ENCODE peak calls at places on chromosomes 4 and X, in four cellular contexts. G is pancreas, Z is neural progenitor cell, P is right atrium auricular region. Q is an unnamed sample.

GRCh38 chr4:179130122-179130714 is 1688.0 kb upstream of the AGA start:
- DNase-seq in G (no peak), Z (no peak), P (no peak), Q (no peak)

GRCh38 chr4:40838742-40839141 is 89.0 kb downstream of the NSUN7 start:
- DNase-seq in G (no peak), Z (no peak), P (no peak), Q (no peak)

GRCh38 chr4:170672571-170672970 is 582.8 kb upstream of the AADAT start:
- DNase-seq in G (no peak), Z (no peak), P (no peak), Q (no peak)

GRCh38 chr4:18366762-18367358 is 345.3 kb upstream of the LCORL start:
- DNase-seq in G (no peak), Z (peak; percentile 49), P (no peak), Q (peak; percentile 49)

GRCh38 chr4:104262678-104263077 is 232.0 kb downstream of the CXXC4 start:
- DNase-seq in G (no peak), Z (no peak), P (no peak), Q (no peak)

GRCh38 chr4:111174331-111174730 is 551.5 kb upstream of the PITX2 start:
- DNase-seq in G (no peak), Z (no peak), P (no peak), Q (no peak)

GRCh38 chr4:174398728-174399127 is 115.0 kb downstream of the CEP44 start:
- DNase-seq in G (no peak), Z (no peak), P (no peak), Q (no peak)

GRCh38 chr4:118112647-118113046 is 78.4 kb downstream of the NDST3 start:
- DNase-seq in G (no peak), Z (no peak), P (no peak), Q (no peak)

GRCh38 chr4:142845293-142846070 is 619 bp downstream of the INPP4B start:
- DNase-seq in G (peak; percentile 69), Z (peak; percentile 55), P (no peak), Q (peak; percentile 81)

GRCh38 chr4:177091515-177091914 is 218.2 kb upstream of the NEIL3 start:
- DNase-seq in G (no peak), Z (no peak), P (no peak), Q (no peak)

GRCh38 chr4:125322363-125322730 is 7.6 kb downstream of the FAT4 start:
- DNase-seq in G (no peak), Z (no peak), P (no peak), Q (no peak)

GRCh38 chrX:109600114-109600710 is 24.8 kb downstream of the KCNE5 start:
- DNase-seq in G (no peak), Z (peak; percentile 69), P (no peak), Q (peak; percentile 62)

GRCh38 chr4:152090543-152090942 is 329.7 kb upstream of the GATB start:
- DNase-seq in G (no peak), Z (no peak), P (no peak), Q (peak; percentile 57)

GRCh38 chrX:40244980-40245379 is 147.2 kb upstream of the BCOR start:
- DNase-seq in G (no peak), Z (peak; percentile 40), P (no peak), Q (no peak)

GRCh38 chr4:177511611-177512010 is 69.4 kb upstream of the AGA start:
- DNase-seq in G (no peak), Z (no peak), P (no peak), Q (no peak)

GRCh38 chrX:119303137-119303536 is 67.1 kb downstream of the PGRMC1 start:
- DNase-seq in G (no peak), Z (no peak), P (no peak), Q (no peak)

GRCh38 chr4:25441519-25442117 is 64.6 kb downstream of the ANAPC4 start:
- DNase-seq in G (no peak), Z (peak; percentile 78), P (no peak), Q (peak; percentile 92)

GRCh38 chr4:177573487-177573886 is 131.2 kb upstream of the AGA start:
- DNase-seq in G (no peak), Z (no peak), P (no peak), Q (no peak)

GRCh38 chrX:45711231-45711630 is 510.6 kb upstream of the DIPK2B start:
- DNase-seq in G (no peak), Z (no peak), P (no peak), Q (no peak)

GRCh38 chr4:73679836-73680235 is 59.6 kb upstream of the RASSF6 start:
- DNase-seq in G (no peak), Z (no peak), P (no peak), Q (no peak)

GRCh38 chr4:26267087-26267486 is 53.7 kb upstream of the RBPJ start:
- DNase-seq in G (no peak), Z (no peak), P (peak; percentile 83), Q (no peak)

GRCh38 chr4:153115322-153116100 is 88.7 kb upstream of the TRIM2 start:
- DNase-seq in G (no peak), Z (no peak), P (peak; percentile 56), Q (no peak)

GRCh38 chrX:120310861-120311631 is at the start of gene TMEM255A:
- DNase-seq in G (peak; percentile 73), Z (peak; percentile 50), P (no peak), Q (peak; percentile 71)

GRCh38 chr4:21113496-21114213 is 413.4 kb downstream of the PACRGL start:
- DNase-seq in G (no peak), Z (no peak), P (no peak), Q (no peak)

GRCh38 chrX:84188320-84188834 is 378 bp upstream of the RPS6KA6 start:
- DNase-seq in G (peak; percentile 79), Z (peak; percentile 76), P (no peak), Q (no peak)

GRCh38 chr4:71270901-71271300 is 67.9 kb upstream of the SLC4A4 start:
- DNase-seq in G (no peak), Z (peak; percentile 36), P (no peak), Q (peak; percentile 71)

GRCh38 chr4:82733636-82734035 is 65.0 kb downstream of the SCD5 start:
- DNase-seq in G (no peak), Z (no peak), P (no peak), Q (no peak)

GRCh38 chr4:813900-814299 is 12.0 kb downstream of the CPLX1 start:
- DNase-seq in G (peak; percentile 48), Z (no peak), P (no peak), Q (peak; percentile 73)

GRCh38 chrX:18933611-18934010 is 50.3 kb downstream of the PHKA2 start:
- DNase-seq in G (no peak), Z (no peak), P (no peak), Q (no peak)

GRCh38 chr4:8666581-8666980 is 74.0 kb downstream of the CPZ start:
- DNase-seq in G (no peak), Z (no peak), P (no peak), Q (peak; percentile 25)

GRCh38 chrX:106247162-106247561 is 79.1 kb downstream of the PWWP3B start:
- DNase-seq in G (no peak), Z (no peak), P (no peak), Q (no peak)

GRCh38 chr4:4438891-4439290 is 52.0 kb downstream of the NSG1 start:
- DNase-seq in G (no peak), Z (no peak), P (no peak), Q (no peak)

GRCh38 chrX:435536-436122 is 48.9 kb upstream of the PPP2R3B start:
- DNase-seq in G (no peak), Z (no peak), P (no peak), Q (peak; percentile 48)

GRCh38 chrX:434946-435345 is 48.2 kb upstream of the PPP2R3B start:
- DNase-seq in G (no peak), Z (no peak), P (no peak), Q (peak; percentile 41)

GRCh38 chrX:431492-432132 is 44.9 kb upstream of the PPP2R3B start:
- DNase-seq in G (no peak), Z (no peak), P (no peak), Q (no peak)

GRCh38 chrX:431032-431431 is 44.3 kb upstream of the PPP2R3B start:
- DNase-seq in G (no peak), Z (no peak), P (no peak), Q (no peak)

DNA sequence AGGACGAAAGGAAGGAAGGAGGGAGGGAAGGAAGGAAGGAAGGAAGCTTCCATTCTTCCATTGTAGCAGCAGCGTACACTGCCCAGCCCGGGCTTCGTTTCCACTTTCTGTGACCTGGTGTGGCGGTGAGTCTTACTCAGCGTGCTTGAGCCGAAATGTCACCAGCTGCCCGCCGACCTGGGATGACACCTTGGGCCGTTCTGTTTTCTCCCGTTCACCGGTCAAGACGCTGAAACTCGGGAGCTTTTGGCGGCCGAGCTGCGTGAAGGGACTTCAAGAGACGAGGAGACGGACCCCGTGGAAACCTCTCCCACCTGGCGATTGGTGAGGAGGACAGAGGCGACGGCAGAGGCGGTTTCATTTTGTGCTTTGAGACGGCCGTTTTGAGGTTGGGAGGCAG is 47.1 kb upstream of the PPP2R3B start:
- DNase-seq in G (no peak), Z (no peak), P (no peak), Q (no peak)
- H3K9me3 ChIP-seq in G (no peaks in the 10 kb centered on the region), Z (no peaks in the 10 kb centered on the region), P (no peaks in the 10 kb centered on the region), Q (no peaks in the 10 kb centered on the region)

GRCh38 chr4:55012363-55013255 is 112.8 kb downstream of the KDR start:
- DNase-seq in G (no peak), Z (no peak), P (no peak), Q (no peak)

GRCh38 chr4:55004831-55005230 is 120.6 kb downstream of the KDR start:
- DNase-seq in G (no peak), Z (peak; percentile 20), P (no peak), Q (no peak)

GRCh38 chr4:55005910-55006309 is 119.5 kb downstream of the KDR start:
- DNase-seq in G (no peak), Z (no peak), P (no peak), Q (no peak)

GRCh38 chr4:55010550-55010949 is 114.8 kb downstream of the KDR start:
- DNase-seq in G (no peak), Z (no peak), P (no peak), Q (no peak)

GRCh38 chr4:55008166-55009056 is 117.0 kb downstream of the KDR start:
- DNase-seq in G (no peak), Z (peak; percentile 12), P (no peak), Q (peak; percentile 73)
- TF ChIP-seq CTCF in G (no peak), Z (peak; percentile 52), P (peak; percentile 45), Q (peak; percentile 77)

GRCh38 chr4:12296366-12296765 is 867.7 kb upstream of the HS3ST1 start:
- DNase-seq in G (no peak), Z (no peak), P (no peak), Q (no peak)
- H3K9me3 ChIP-seq in G (no peaks in the 10 kb centered on the region), Z (no peaks in the 10 kb centered on the region), P (no peaks in the 10 kb centered on the region), Q (no peaks in the 10 kb centered on the region)

GRCh38 chrX:115895678-115896329 is 274.7 kb upstream of the AGTR2 start:
- DNase-seq in G (peak; percentile 73), Z (no peak), P (no peak), Q (no peak)

GRCh38 chrX:115896362-115896761 is 274.2 kb upstream of the AGTR2 start:
- DNase-seq in G (no peak), Z (no peak), P (no peak), Q (no peak)

GRCh38 chrX:115897956-115898355 is 272.6 kb upstream of the AGTR2 start:
- DNase-seq in G (no peak), Z (no peak), P (no peak), Q (no peak)

GRCh38 chrX:115900425-115900824 is 270.1 kb upstream of the AGTR2 start:
- DNase-seq in G (no peak), Z (no peak), P (no peak), Q (no peak)

GRCh38 chrX:115898382-115899001 is 272.1 kb upstream of the AGTR2 start:
- DNase-seq in G (peak; percentile 84), Z (peak; percentile 55), P (no peak), Q (peak; percentile 86)
- TF ChIP-seq CTCF in G (peak; percentile 31), Z (peak; percentile 29), P (peak; percentile 33), Q (peak; percentile 67)

Q was measured in endodermal cell.